ENCODE peak calls at places on chromosomes 3 and 15, in five cellular contexts. One of them, this sample, is unnamed.

GRCh38 chr15:60035344-60035743 is 31.2 kb downstream of the FOXB1 start:
- DNase-seq in midbrain: no peak
- DNase-seq in NCI-H1436: no peak
- DNase-seq in SIG-M5: no peak
- DNase-seq in ovary: no peak
- DNase-seq in this sample: no peak

GRCh38 chr15:51649659-51650521 is 27.3 kb upstream of the DMXL2 start:
- DNase-seq in midbrain: peak
- DNase-seq in NCI-H1436: peak
- DNase-seq in ovary: no peak
- DNase-seq in SIG-M5: peak
- DNase-seq in this sample: peak

GRCh38 chr15:33865416-33865815 is 102.9 kb upstream of the CHRM5 start:
- DNase-seq in NCI-H1436: no peak
- DNase-seq in SIG-M5: no peak
- DNase-seq in ovary: no peak
- DNase-seq in midbrain: no peak
- DNase-seq in this sample: no peak

GRCh38 chr3:158768881-158769518 is 32.9 kb upstream of the MFSD1 start:
- DNase-seq in ovary: peak
- DNase-seq in SIG-M5: no peak
- DNase-seq in midbrain: no peak
- DNase-seq in NCI-H1436: no peak
- DNase-seq in this sample: peak

GRCh38 chr3:52305926-52306325 is 10.2 kb upstream of the DNAH1 start:
- DNase-seq in midbrain: no peak
- DNase-seq in ovary: no peak
- DNase-seq in NCI-H1436: no peak
- DNase-seq in SIG-M5: no peak
- DNase-seq in this sample: no peak

GRCh38 chr3:168512802-168513201 is 417.1 kb upstream of the GOLIM4 start:
- DNase-seq in ovary: no peak
- DNase-seq in NCI-H1436: no peak
- DNase-seq in SIG-M5: no peak
- DNase-seq in midbrain: no peak
- DNase-seq in this sample: no peak

GRCh38 chr15:57415559-57415958 is 39.3 kb downstream of the CGNL1 start:
- DNase-seq in ovary: no peak
- DNase-seq in NCI-H1436: no peak
- DNase-seq in SIG-M5: no peak
- DNase-seq in midbrain: no peak
- DNase-seq in this sample: no peak

GRCh38 chr3:160686955-160687535 is 10.1 kb downstream of the ARL14 start:
- DNase-seq in ovary: no peak
- DNase-seq in NCI-H1436: no peak
- DNase-seq in SIG-M5: no peak
- DNase-seq in midbrain: no peak
- DNase-seq in this sample: no peak

GRCh38 chr15:40190591-40190990 is 29.7 kb downstream of the BUB1B start:
- DNase-seq in ovary: no peak
- DNase-seq in NCI-H1436: no peak
- DNase-seq in midbrain: no peak
- DNase-seq in SIG-M5: no peak
- DNase-seq in this sample: peak

GRCh38 chr15:41079717-41080116 is 36.4 kb downstream of the INO80 start:
- DNase-seq in ovary: no peak
- DNase-seq in SIG-M5: no peak
- DNase-seq in midbrain: no peak
- DNase-seq in NCI-H1436: no peak
- DNase-seq in this sample: no peak

GRCh38 chr3:123295171-123295900 is 93.6 kb downstream of the SEC22A start:
- DNase-seq in ovary: peak
- DNase-seq in midbrain: no peak
- DNase-seq in SIG-M5: no peak
- DNase-seq in NCI-H1436: no peak
- DNase-seq in this sample: no peak

GRCh38 chr3:126130081-126130855 is 46.3 kb upstream of the SLC41A3 start:
- DNase-seq in SIG-M5: no peak
- DNase-seq in midbrain: no peak
- DNase-seq in NCI-H1436: no peak
- DNase-seq in ovary: peak
- DNase-seq in this sample: no peak

This sample was measured in glomerular endothelial cell.